ENCODE peak calls at places on chromosome 14, in seven cellular contexts. One of them, this sample, is unnamed.

GRCh38 chr14:50363734-50364113 is 33.0 kb downstream of the CDKL1 start:
- DNase-seq in HFF-Myc: no peak
- DNase-seq in sigmoid colon: no peak
- DNase-seq in pancreas: no peak
- DNase-seq in fibroblast of mammary gland: peak
- DNase-seq in hepatocyte: no peak
- DNase-seq in Calu3: no peak
- DNase-seq in this sample: no peak

GRCh38 chr14:32337759-32338158 is 8.7 kb downstream of the AKAP6 start:
- DNase-seq in HFF-Myc: no peak
- DNase-seq in pancreas: no peak
- DNase-seq in fibroblast of mammary gland: no peak
- DNase-seq in sigmoid colon: no peak
- DNase-seq in Calu3: no peak
- DNase-seq in hepatocyte: no peak
- DNase-seq in this sample: no peak

GRCh38 chr14:77076118-77076631 is 21.9 kb upstream of the CIPC start:
- DNase-seq in sigmoid colon: peak
- DNase-seq in fibroblast of mammary gland: peak
- DNase-seq in Calu3: no peak
- DNase-seq in HFF-Myc: no peak
- DNase-seq in pancreas: no peak
- DNase-seq in hepatocyte: peak
- DNase-seq in this sample: peak

GRCh38 chr14:67137744-67138371 is 51.4 kb upstream of the GARIN2 start:
- DNase-seq in pancreas: no peak
- DNase-seq in hepatocyte: no peak
- DNase-seq in sigmoid colon: no peak
- DNase-seq in Calu3: no peak
- DNase-seq in HFF-Myc: no peak
- DNase-seq in fibroblast of mammary gland: peak
- DNase-seq in this sample: no peak

GRCh38 chr14:60656755-60657608 is 7.7 kb upstream of the SIX1 start:
- DNase-seq in pancreas: peak
- DNase-seq in Calu3: peak
- DNase-seq in hepatocyte: peak
- DNase-seq in sigmoid colon: no peak
- DNase-seq in fibroblast of mammary gland: peak
- DNase-seq in HFF-Myc: no peak
- DNase-seq in this sample: peak

GRCh38 chr14:94368956-94369355 is 19.4 kb downstream of the SERPINA1 start:
- DNase-seq in Calu3: no peak
- DNase-seq in fibroblast of mammary gland: no peak
- DNase-seq in HFF-Myc: no peak
- DNase-seq in pancreas: no peak
- DNase-seq in hepatocyte: no peak
- DNase-seq in sigmoid colon: peak
- DNase-seq in this sample: no peak

GRCh38 chr14:61620130-61620946 is 75.0 kb upstream of the HIF1A start:
- DNase-seq in fibroblast of mammary gland: peak
- DNase-seq in pancreas: no peak
- DNase-seq in hepatocyte: peak
- DNase-seq in Calu3: no peak
- DNase-seq in sigmoid colon: no peak
- DNase-seq in HFF-Myc: peak
- DNase-seq in this sample: no peak

GRCh38 chr14:23202001-23202400 is 18.5 kb upstream of the SLC7A8 start:
- DNase-seq in Calu3: no peak
- DNase-seq in fibroblast of mammary gland: no peak
- DNase-seq in HFF-Myc: no peak
- DNase-seq in sigmoid colon: no peak
- DNase-seq in hepatocyte: no peak
- DNase-seq in pancreas: no peak
- DNase-seq in this sample: no peak

GRCh38 chr14:64724578-64724930 is 20.3 kb downstream of the PLEKHG3 start:
- DNase-seq in pancreas: no peak
- DNase-seq in fibroblast of mammary gland: no peak
- DNase-seq in hepatocyte: no peak
- DNase-seq in HFF-Myc: no peak
- DNase-seq in Calu3: no peak
- DNase-seq in sigmoid colon: peak
- DNase-seq in this sample: no peak

GRCh38 chr14:68811161-68811560 is 18.3 kb upstream of the ZFP36L1 start:
- DNase-seq in fibroblast of mammary gland: no peak
- DNase-seq in hepatocyte: no peak
- DNase-seq in Calu3: no peak
- DNase-seq in HFF-Myc: no peak
- DNase-seq in pancreas: no peak
- DNase-seq in sigmoid colon: no peak
- DNase-seq in this sample: no peak

GRCh38 chr14:68814376-68815287 is 21.8 kb upstream of the ZFP36L1 start:
- DNase-seq in fibroblast of mammary gland: peak
- DNase-seq in pancreas: no peak
- DNase-seq in sigmoid colon: peak
- DNase-seq in HFF-Myc: no peak
- DNase-seq in Calu3: peak
- DNase-seq in hepatocyte: peak
- DNase-seq in this sample: peak

GRCh38 chr14:68810173-68811153 is 17.6 kb upstream of the ZFP36L1 start:
- DNase-seq in Calu3: no peak
- DNase-seq in fibroblast of mammary gland: no peak
- DNase-seq in pancreas: peak
- DNase-seq in hepatocyte: no peak
- DNase-seq in HFF-Myc: no peak
- DNase-seq in sigmoid colon: no peak
- DNase-seq in this sample: no peak

GRCh38 chr14:68815288-68816182 is 22.7 kb upstream of the ZFP36L1 start:
- DNase-seq in fibroblast of mammary gland: no peak
- DNase-seq in HFF-Myc: no peak
- DNase-seq in hepatocyte: no peak
- DNase-seq in sigmoid colon: peak
- DNase-seq in Calu3: no peak
- DNase-seq in pancreas: no peak
- DNase-seq in this sample: no peak

GRCh38 chr14:68813318-68813838 is 20.5 kb upstream of the ZFP36L1 start:
- DNase-seq in sigmoid colon: no peak
- DNase-seq in pancreas: no peak
- DNase-seq in fibroblast of mammary gland: no peak
- DNase-seq in HFF-Myc: no peak
- DNase-seq in Calu3: no peak
- DNase-seq in hepatocyte: no peak
- DNase-seq in this sample: no peak
- TF ChIP-seq CTCF in sigmoid colon: no peak
- TF ChIP-seq CTCF in pancreas: no peak
- TF ChIP-seq CTCF in fibroblast of mammary gland: no peak
- TF ChIP-seq CTCF in HFF-Myc: no peak
- TF ChIP-seq CTCF in Calu3: no peak
- TF ChIP-seq CTCF in hepatocyte: no peak
- TF ChIP-seq CTCF in this sample: no peak

DNA sequence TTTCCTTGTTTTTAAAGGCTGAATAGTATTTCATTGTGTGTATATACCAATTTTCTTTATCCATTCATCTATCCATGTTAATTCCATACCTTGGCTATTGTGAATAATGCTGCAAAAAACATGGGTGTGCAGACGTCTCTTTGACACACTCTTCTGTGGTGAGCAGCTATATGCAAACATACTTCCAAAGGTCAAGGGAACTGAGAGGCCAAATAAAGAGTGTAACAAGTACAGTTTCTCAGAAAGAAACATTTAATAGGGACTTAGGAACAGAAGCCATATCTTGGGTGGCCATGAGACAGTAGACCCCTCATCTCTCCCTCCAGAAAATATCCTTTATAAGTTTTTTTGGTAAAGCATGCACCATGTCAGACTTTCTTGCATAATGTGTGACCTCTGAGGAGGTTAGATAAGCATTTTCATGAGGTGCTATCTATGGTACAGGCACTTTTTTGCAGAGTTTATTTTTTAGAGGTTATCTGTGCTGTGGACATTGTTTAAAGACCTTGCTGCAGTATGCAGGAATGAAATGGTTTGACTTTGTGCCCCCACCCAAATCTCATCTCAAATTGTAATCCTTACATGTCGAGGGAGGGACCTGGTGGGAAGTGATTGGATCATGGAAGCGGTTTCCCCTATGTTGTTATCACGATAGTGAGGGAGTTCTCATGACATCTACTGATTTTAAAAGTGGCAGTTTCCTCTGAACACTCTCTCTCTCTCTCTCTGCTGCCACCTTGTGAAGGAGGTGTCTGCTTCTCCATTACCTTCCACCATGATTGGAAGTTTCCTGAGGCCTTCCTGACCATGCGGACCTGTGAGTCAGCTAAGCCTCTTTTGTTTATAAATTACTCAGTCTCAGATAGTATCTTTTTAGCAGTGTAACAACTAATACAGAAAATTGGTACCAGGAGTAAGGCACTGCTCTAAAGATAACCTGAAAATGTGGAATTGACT is 1202.3 kb downstream of the GALC start:
- DNase-seq in hepatocyte: peak
- DNase-seq in fibroblast of mammary gland: no peak
- DNase-seq in sigmoid colon: no peak
- DNase-seq in HFF-Myc: no peak
- DNase-seq in Calu3: no peak
- DNase-seq in pancreas: no peak
- DNase-seq in this sample: no peak
- TF ChIP-seq CTCF in hepatocyte: peak
- TF ChIP-seq CTCF in fibroblast of mammary gland: no peak
- TF ChIP-seq CTCF in sigmoid colon: no peak
- TF ChIP-seq CTCF in HFF-Myc: no peak
- TF ChIP-seq CTCF in Calu3: no peak
- TF ChIP-seq CTCF in pancreas: no peak
- TF ChIP-seq CTCF in this sample: no peak

DNA sequence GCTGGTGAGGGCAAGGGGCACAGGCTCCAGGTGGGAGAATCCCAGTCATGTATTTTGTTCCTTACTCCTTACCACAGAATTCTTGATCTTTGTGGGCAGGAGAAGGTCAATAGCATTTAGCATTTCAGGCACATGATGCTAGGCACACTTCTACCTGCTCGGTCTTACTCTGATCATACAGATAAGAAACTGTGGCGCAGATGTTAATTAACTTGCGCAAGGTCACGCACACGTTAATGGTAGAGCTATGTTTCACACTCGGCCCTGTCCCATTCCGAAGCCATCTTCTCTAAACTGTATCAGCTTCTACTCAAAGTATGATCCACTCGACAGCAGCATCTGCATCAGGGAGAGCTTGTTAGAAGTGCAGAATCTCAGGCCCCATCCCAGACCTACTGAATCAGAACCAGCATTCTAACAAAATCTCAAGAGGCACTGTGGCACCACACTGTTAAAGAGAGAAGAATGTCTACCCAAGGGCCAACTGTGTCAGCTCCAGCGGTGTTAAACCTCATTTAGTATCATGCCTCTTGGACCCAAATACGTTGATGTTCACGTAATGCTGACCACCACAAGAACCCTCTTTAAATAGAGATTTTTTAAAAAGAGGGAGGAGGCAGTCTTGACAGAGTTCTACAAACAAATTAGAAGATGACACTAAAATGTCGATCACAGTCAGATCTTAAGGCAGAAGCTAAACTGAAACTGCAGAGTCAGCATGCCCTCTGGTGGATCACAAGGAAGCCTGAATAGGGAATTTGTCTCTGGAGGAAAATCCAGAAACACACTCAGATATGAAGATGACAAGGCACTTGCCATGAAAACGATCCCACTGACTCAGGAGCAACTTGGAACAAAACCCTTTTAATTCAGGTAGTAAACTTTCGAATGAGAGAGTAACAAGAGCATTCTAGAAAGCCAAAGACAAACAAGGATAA is 7.3 kb downstream of the STXBP6 start:
- DNase-seq in hepatocyte: peak
- DNase-seq in pancreas: no peak
- DNase-seq in sigmoid colon: no peak
- DNase-seq in fibroblast of mammary gland: peak
- DNase-seq in HFF-Myc: no peak
- DNase-seq in Calu3: no peak
- DNase-seq in this sample: no peak
- TF ChIP-seq CTCF in hepatocyte: peak
- TF ChIP-seq CTCF in pancreas: no peak
- TF ChIP-seq CTCF in sigmoid colon: peak
- TF ChIP-seq CTCF in fibroblast of mammary gland: peak
- TF ChIP-seq CTCF in HFF-Myc: peak
- TF ChIP-seq CTCF in Calu3: no peak
- TF ChIP-seq CTCF in this sample: peak

DNA sequence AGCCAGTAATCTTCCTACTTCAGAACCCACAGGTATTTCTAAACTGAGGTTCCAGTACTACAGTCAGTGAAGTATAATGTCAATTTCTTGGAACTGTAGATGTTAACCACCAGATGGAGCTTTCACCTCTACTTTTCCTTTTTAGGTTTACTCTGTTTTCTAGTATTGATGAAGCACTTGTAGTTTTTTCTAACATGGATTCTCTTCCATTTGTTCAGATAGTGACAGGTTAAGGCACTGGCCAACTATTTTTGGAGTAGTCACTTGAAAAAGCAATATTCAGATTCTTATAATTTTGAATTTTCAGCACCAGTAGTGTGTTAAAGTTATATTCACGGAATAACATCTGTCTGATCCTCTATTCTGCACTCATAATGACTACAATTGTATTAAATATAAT is 4.6 kb upstream of the SEC23A start:
- DNase-seq in HFF-Myc: no peak
- DNase-seq in hepatocyte: peak
- DNase-seq in fibroblast of mammary gland: peak
- DNase-seq in Calu3: no peak
- DNase-seq in sigmoid colon: no peak
- DNase-seq in pancreas: no peak
- DNase-seq in this sample: no peak
- TF ChIP-seq CTCF in HFF-Myc: peak
- TF ChIP-seq CTCF in hepatocyte: peak
- TF ChIP-seq CTCF in fibroblast of mammary gland: peak
- TF ChIP-seq CTCF in Calu3: no peak
- TF ChIP-seq CTCF in sigmoid colon: no peak
- TF ChIP-seq CTCF in pancreas: no peak
- TF ChIP-seq CTCF in this sample: peak